ENCODE peak calls at places on chromosomes 16 and 17, in nine cellular contexts. C is adrenal gland, U is heart left ventricle, P is H9, J is psoas muscle, X is breast epithelium, F is nephron progenitor cell, W is ovary, V is lower lobe of right lung. G is an unnamed sample.

GRCh38 chr17:74433421-74434121 is 1.7 kb downstream of the GPRC5C start:
- DNase-seq in F (peak; percentile 60), P (peak; percentile 75), C (no peak), U (no peak), X (no peak), W (peak; percentile 46), J (no peak), V (no peak), G (peak; percentile 56)

GRCh38 chr16:824194-824593 is 23.7 kb upstream of the GNG13 start:
- DNase-seq in V (no peak), W (no peak), J (no peak), P (no peak), C (no peak), U (no peak), X (no peak), F (no peak), G (no peak)

GRCh38 chr17:72111374-72111773 is 9.4 kb upstream of the SOX9 start:
- DNase-seq in C (no peak), F (no peak), U (no peak), P (no peak), X (no peak), W (no peak), J (no peak), V (no peak), G (no peak)

GRCh38 chr16:66911112-66911511 is 7.6 kb downstream of the CDH16 start:
- DNase-seq in P (no peak), X (no peak), W (no peak), V (peak; percentile 20), U (no peak), J (peak; percentile 39), C (no peak), F (no peak), G (no peak)

GRCh38 chr16:67934306-67935095 is 2.1 kb downstream of the PSMB10 start:
- DNase-seq in P (no peak), C (peak; percentile 35), X (no peak), V (no peak), W (peak; percentile 46), U (no peak), J (peak; percentile 59), F (no peak), G (no peak)

GRCh38 chr17:69501591-69502468 is 87.3 kb downstream of the MAP2K6 start:
- DNase-seq in C (no peak), V (no peak), X (no peak), W (peak; percentile 33), U (no peak), J (no peak), P (peak; percentile 66), F (peak; percentile 37), G (peak; percentile 14)

GRCh38 chr17:7576432-7576937 is 3.0 kb upstream of the CD68 start:
- DNase-seq in W (no peak), U (no peak), V (no peak), J (no peak), F (no peak), C (no peak), P (no peak), X (no peak), G (no peak)

GRCh38 chr17:2259769-2260536 is 43.6 kb downstream of the SMG6 start:
- DNase-seq in V (no peak), U (no peak), P (no peak), C (no peak), F (no peak), X (no peak), W (no peak), J (no peak), G (no peak)

GRCh38 chr17:28315846-28316705 is 2.9 kb upstream of the TMEM97 start:
- DNase-seq in P (no peak), U (no peak), X (no peak), C (no peak), F (no peak), W (no peak), V (no peak), J (no peak), G (no peak)

GRCh38 chr17:40005527-40005926 is 9.7 kb upstream of the CSF3 start:
- DNase-seq in J (no peak), V (no peak), F (no peak), W (no peak), X (no peak), P (no peak), U (no peak), C (no peak), G (no peak)
- TF ChIP-seq CTCF in J (no peak), V (no peak), F (no peak), W (no peak), X (no peak), P (no peak), U (no peak), C (no peak), G (no peak)

DNA sequence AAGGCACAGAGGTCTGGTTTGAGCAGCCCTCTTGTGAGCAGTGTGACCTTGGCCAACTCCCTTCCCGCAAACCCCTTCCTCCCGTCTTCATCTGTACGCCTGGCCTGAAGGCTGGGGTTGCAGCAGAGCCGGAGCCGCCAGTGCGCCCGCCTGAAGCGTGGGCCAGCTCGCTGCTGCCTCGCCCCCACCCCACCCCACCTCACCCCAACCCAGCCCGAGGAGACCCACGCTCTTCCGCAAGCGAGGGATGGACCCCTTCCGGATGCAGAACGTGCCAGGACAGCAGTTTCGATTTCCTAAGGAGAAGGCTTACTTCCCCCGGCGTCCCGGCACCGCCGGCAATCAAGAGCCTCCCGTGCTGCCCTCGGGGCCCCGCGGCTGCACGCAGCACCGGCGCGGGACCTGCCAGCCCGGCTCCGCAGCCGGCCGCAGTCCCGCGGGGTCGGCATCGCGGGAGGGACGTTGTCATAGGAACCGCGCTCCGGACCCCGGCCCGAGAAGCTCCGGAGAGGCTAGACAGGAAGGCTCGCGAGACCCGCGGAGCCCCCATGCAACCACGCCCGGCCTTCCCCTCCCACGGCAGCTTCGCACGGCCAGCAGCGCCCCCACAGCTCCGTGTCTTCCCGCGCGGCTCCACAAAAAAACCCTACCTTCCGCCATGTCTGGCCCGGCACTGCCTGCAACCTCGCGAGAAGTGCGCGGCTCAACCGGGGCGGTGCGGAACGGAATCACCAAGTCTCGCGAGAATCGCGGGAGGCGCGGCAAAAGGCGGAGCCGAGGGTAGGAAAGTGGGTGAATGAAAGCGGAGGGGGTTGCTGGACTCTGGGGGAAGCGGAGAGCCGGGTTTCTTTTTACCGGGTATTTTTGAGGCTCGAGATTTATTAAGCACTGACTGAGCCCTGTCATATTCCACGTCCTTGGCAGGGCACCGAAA is at the start of gene ANKFY1:
- DNase-seq in U (peak; percentile 98), C (peak; percentile 97), V (peak; percentile 97), P (peak; percentile 98), J (peak; percentile 99), X (peak; percentile 96), F (peak; percentile 97), W (peak; percentile 98), G (peak; percentile 97)
- TF ChIP-seq CTCF in U (peak; percentile 38), C (no peak), V (peak; percentile 26), P (no peak), J (peak; percentile 8), X (no peak), F (no peak), W (peak; percentile 30), G (no peak)

GRCh38 chr16:22424161-22424937 is 49.9 kb upstream of the CDR2 start:
- DNase-seq in P (no peak), J (peak; percentile 85), W (peak; percentile 70), V (no peak), U (no peak), F (no peak), X (no peak), C (peak; percentile 79), G (no peak)

GRCh38 chr16:22423716-22424115 is 49.3 kb upstream of the CDR2 start:
- DNase-seq in F (no peak), W (no peak), C (no peak), V (no peak), X (no peak), U (no peak), P (no peak), J (no peak), G (no peak)

GRCh38 chr16:22425036-22425801 is 50.8 kb upstream of the CDR2 start:
- DNase-seq in C (peak; percentile 59), F (no peak), P (no peak), X (peak; percentile 56), W (peak; percentile 43), J (peak; percentile 84), U (peak; percentile 73), V (no peak), G (no peak)

GRCh38 chr16:22427556-22427955 is 53.1 kb upstream of the CDR2 start:
- DNase-seq in U (no peak), V (no peak), P (no peak), F (no peak), C (no peak), W (no peak), J (no peak), X (no peak), G (no peak)

GRCh38 chr16:22425847-22426246 is 51.4 kb upstream of the CDR2 start:
- DNase-seq in V (no peak), J (no peak), W (no peak), F (no peak), U (no peak), C (no peak), X (no peak), P (peak; percentile 40), G (no peak)
- TF ChIP-seq CTCF in V (no peak), J (no peak), W (no peak), F (no peak), U (no peak), C (no peak), X (no peak), P (no peak), G (no peak)

GRCh38 chr16:28200661-28201060 is 11.1 kb downstream of the XPO6 start:
- DNase-seq in P (no peak), F (no peak), J (no peak), V (no peak), X (no peak), U (no peak), C (no peak), W (no peak), G (no peak)

GRCh38 chr16:28205117-28205899 is 6.5 kb downstream of the XPO6 start:
- DNase-seq in W (no peak), X (no peak), P (no peak), V (no peak), F (no peak), J (no peak), C (no peak), U (no peak), G (no peak)

GRCh38 chr16:28204622-28205021 is 7.1 kb downstream of the XPO6 start:
- DNase-seq in X (no peak), J (no peak), W (no peak), U (no peak), F (no peak), V (no peak), C (no peak), P (no peak), G (no peak)

GRCh38 chr16:28204211-28204610 is 7.6 kb downstream of the XPO6 start:
- DNase-seq in F (no peak), C (no peak), J (no peak), V (no peak), W (no peak), P (no peak), U (no peak), X (no peak), G (no peak)

DNA sequence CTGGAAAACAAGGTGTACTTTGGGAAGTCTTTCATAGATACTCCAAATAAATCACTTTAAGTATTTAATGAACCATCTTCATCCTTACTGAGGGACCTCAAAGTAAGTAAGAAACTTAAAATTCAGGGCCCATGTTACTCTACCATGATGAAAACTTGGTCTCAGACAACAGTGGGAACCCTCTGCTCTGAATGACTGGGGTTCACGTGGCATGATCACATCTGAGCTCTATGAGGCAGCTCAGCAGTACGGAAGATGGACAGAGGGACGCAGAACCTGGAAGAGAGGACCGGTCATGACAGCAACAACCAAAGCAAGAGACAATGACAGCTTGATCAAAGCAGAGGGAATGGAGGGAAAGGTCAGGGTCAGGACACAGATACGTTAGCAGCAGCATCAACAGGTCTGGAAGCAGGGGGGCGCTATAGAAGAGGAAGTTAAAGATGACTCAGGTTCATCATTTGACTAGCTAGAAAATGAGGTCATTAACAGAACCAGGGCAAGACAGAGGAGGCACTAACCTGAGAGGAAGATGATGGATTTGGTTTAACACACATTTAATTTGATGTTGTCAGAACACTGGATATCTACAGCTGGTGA is 9.5 kb downstream of the XPO6 start:
- DNase-seq in P (no peak), V (no peak), W (no peak), X (no peak), J (no peak), U (no peak), F (no peak), C (no peak), G (no peak)
- TF ChIP-seq CTCF in P (peak; percentile 51), V (no peak), W (no peak), X (no peak), J (no peak), U (no peak), F (no peak), C (peak; percentile 13), G (no peak)

G was measured in progenitor cell of endocrine pancreas.